ENCODE peak calls at places on chromosomes 11 and 22, in five cellular contexts. C, P, Z, U and M are unnamed samples. For H3K4me1, the result is how much of the 10 kb centered on the place peaks cover.

GRCh38 chr22:38824587-38824986 is 19.2 kb downstream of the NPTXR start:
- DNase-seq in P (peak), C (peak), U (no peak), Z (peak), M (peak)

GRCh38 chr11:75966546-75967287 is 151.7 kb downstream of the UVRAG start:
- DNase-seq in U (no peak), C (no peak), Z (peak), P (no peak), M (no peak)

GRCh38 chr11:120752668-120753067 is 241.1 kb downstream of the GRIK4 start:
- DNase-seq in Z (no peak), P (no peak), C (no peak), U (no peak), M (no peak)

GRCh38 chr11:10931761-10932700 is 74.2 kb upstream of the ZBED5 start:
- DNase-seq in C (no peak), P (no peak), U (peak), Z (no peak), M (peak)

GRCh38 chr11:84543367-84544159 is 1083.6 kb downstream of the DLG2 start:
- DNase-seq in Z (no peak), C (no peak), P (no peak), U (no peak), M (no peak)

GRCh38 chr11:17469998-17470397 is 6.6 kb downstream of the ABCC8 start:
- DNase-seq in U (no peak), C (no peak), Z (no peak), P (no peak), M (no peak)

GRCh38 chr11:35969089-35970046 is 25.5 kb downstream of the LDLRAD3 start:
- DNase-seq in C (no peak), Z (peak), U (no peak), P (no peak), M (no peak)

GRCh38 chr11:134045799-134046635 is 22.9 kb upstream of the JAM3 start:
- DNase-seq in Z (no peak), U (peak), C (peak), P (no peak), M (peak)

GRCh38 chr11:5694642-5695041 is 5.1 kb downstream of the TRIM22 start:
- DNase-seq in P (no peak), U (no peak), C (no peak), Z (no peak), M (no peak)

GRCh38 chr11:93591247-93591898 is 48.2 kb upstream of the SMCO4 start:
- DNase-seq in U (no peak), C (no peak), P (no peak), Z (peak), M (no peak)

GRCh38 chr22:32339190-32340012 is 18.3 kb upstream of the RFPL3 start:
- DNase-seq in C (no peak), U (no peak), P (no peak), Z (no peak), M (no peak)

GRCh38 chr11:88535266-88535665 is 197.7 kb upstream of the CTSC start:
- DNase-seq in Z (peak), U (no peak), C (no peak), P (no peak), M (no peak)

GRCh38 chr11:96055706-96056387 is 131.9 kb upstream of the MTMR2 start:
- DNase-seq in Z (peak), U (no peak), C (no peak), P (no peak), M (no peak)

GRCh38 chr22:49650336-49651241 is 177.1 kb downstream of the BRD1 start:
- DNase-seq in Z (no peak), P (no peak), U (no peak), C (no peak), M (no peak)

GRCh38 chr22:44441401-44442185 is 56.4 kb downstream of the RTL6 start:
- DNase-seq in C (peak), U (peak), Z (no peak), P (no peak), M (no peak)

GRCh38 chr22:25054943-25055511 is 102.5 kb downstream of the KIAA1671 start:
- DNase-seq in Z (no peak), P (no peak), U (no peak), C (no peak), M (no peak)

GRCh38 chr11:105367129-105367528 is 227.6 kb upstream of the CARD18 start:
- DNase-seq in Z (no peak), P (no peak), U (no peak), C (no peak), M (no peak)

GRCh38 chr11:69049490-69049867 is 747 bp downstream of the TPCN2 start:
- DNase-seq in U (no peak), P (no peak), Z (no peak), C (no peak), M (peak)

DNA sequence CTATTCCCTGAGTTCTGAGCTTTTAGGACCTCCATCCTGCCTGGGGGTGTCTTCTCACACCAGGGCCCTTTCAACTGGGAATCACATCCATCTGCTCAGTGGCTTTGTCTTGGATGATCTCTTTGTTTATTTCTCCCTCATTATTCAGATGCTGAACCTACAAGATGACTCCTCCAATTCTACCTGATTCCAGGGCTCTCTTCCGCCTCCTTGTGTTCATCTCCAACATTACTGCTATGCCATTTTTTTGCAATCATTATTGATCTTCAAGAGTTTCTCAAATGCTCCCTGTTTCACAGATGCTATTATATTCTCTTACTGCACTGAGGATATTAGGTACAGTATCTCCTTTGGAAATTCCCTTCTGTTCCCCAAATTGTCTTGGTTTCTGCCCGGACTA is 307.7 kb downstream of the SHANK2 start:
- DNase-seq in Z (no peak), U (no peak), C (no peak), P (no peak), M (no peak)
- H3K4me3 ChIP-seq in Z (no peak), U (no peak), C (no peak), P (no peak), M (no peak)

GRCh38 chr11:122207921-122208764 is 92.1 kb upstream of the BLID start:
- DNase-seq in C (no peak), Z (peak), U (no peak), P (no peak), M (no peak)
- H3K27ac ChIP-seq in C (peak), Z (peak), U (peak), P (peak), M (peak)

GRCh38 chr22:20239951-20240773 is 28.0 kb downstream of the RTN4R start:
- DNase-seq in Z (no peak), C (no peak), P (peak), U (no peak), M (no peak)

GRCh38 chr22:20239063-20239950 is 28.8 kb downstream of the RTN4R start:
- DNase-seq in P (peak), U (no peak), C (no peak), Z (peak), M (peak)

GRCh38 chr22:20241579-20242392 is 26.3 kb downstream of the RTN4R start:
- DNase-seq in Z (no peak), C (no peak), P (no peak), U (no peak), M (no peak)

GRCh38 chr22:20242393-20243175 is 25.5 kb downstream of the RTN4R start:
- DNase-seq in P (no peak), C (no peak), Z (no peak), U (no peak), M (peak)

DNA sequence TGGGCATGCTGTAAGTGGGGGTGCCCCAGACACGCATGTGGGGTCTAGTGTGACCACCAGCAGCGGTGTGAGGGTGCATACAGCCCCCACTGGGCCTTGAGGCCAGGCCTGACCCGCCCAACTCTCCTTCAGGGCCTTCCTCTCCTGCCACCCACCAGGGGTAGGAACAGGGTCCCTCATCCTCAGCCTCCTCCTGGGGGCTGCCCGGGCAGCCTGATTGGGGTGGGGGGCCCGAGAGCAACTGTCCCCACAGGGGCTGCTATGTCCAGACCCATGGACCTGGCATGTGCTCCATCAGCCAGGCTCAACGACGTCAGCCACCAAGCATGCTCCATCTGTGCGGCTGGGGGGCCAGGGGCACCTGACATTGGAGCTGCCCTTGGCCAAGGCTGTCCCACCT is 27.2 kb downstream of the RTN4R start:
- DNase-seq in C (no peak), Z (no peak), U (no peak), P (no peak), M (no peak)
- H3K4me1 ChIP-seq in C (under half), Z (under half), U (under half), P (half or more), M (under half)

GRCh38 chr11:126511475-126512115 is 156.1 kb downstream of the ST3GAL4 start:
- DNase-seq in U (no peak), C (peak), P (no peak), Z (no peak), M (no peak)
- H3K4me3 ChIP-seq in U (no peak), C (no peak), P (no peak), Z (no peak), M (no peak)

GRCh38 chr22:29456211-29456671 is 17.9 kb downstream of the RFPL1 start:
- DNase-seq in P (no peak), U (peak), Z (peak), C (no peak), M (no peak)

GRCh38 chr22:29461263-29461662 is 18.8 kb upstream of the NEFH start:
- DNase-seq in Z (no peak), P (no peak), U (no peak), C (no peak), M (no peak)

GRCh38 chr22:29458551-29458950 is 20.2 kb downstream of the RFPL1 start:
- DNase-seq in P (no peak), U (no peak), Z (no peak), C (no peak), M (no peak)

GRCh38 chr22:29457730-29458129 is 19.3 kb downstream of the RFPL1 start:
- DNase-seq in P (no peak), U (peak), Z (peak), C (no peak), M (no peak)

DNA sequence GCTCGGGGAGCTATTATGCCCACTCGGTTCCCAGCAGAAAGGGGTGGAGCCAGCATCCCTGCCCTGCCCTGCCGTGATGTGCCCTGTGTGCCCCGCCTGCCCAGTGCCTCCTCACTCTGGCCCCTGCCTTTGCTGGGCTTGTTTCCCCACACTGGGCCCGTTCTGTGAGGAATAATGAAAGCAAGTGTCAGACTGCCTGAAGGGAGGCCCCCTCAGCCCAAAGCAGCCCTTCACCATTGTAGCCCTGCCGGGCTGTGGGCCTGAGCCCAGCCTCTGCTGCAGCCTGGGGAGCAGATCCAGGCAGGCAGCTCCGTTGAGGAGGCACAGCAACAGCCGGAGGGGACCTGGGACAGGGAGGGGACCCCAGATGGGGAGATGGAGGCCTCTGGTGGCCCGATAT is 20.2 kb upstream of the NEFH start:
- DNase-seq in U (no peak), C (no peak), Z (no peak), P (no peak), M (no peak)
- H3K27ac ChIP-seq in U (no peak), C (no peak), Z (no peak), P (no peak), M (no peak)

GRCh38 chr11:3902441-3902840 is 47.0 kb downstream of the STIM1 start:
- DNase-seq in C (no peak), U (no peak), Z (no peak), P (no peak), M (no peak)
- H3K4me1 ChIP-seq in C (under half), U (under half), Z (under half), P (under half), M (under half)